ENCODE peak calls at places on chromosomes 16 and 17, in ten cellular contexts. One of them, this sample, is unnamed.

GRCh38 chr16:70717817-70718216 is 32.0 kb upstream of the MTSS2 start:
- DNase-seq in ovary: no peak
- DNase-seq in naive B cell: no peak
- DNase-seq in T-helper 17 cell: no peak
- DNase-seq in psoas muscle: no peak
- DNase-seq in T-helper 1 cell: no peak
- DNase-seq in GM12864: no peak
- DNase-seq in AG10803: no peak
- DNase-seq in LNCaP clone FGC: no peak
- DNase-seq in mesothelial cell of epicardium: no peak
- DNase-seq in this sample: no peak

GRCh38 chr17:42166196-42166763 is 11.5 kb upstream of the RAB5C start:
- DNase-seq in ovary: no peak
- DNase-seq in naive B cell: no peak
- DNase-seq in T-helper 17 cell: no peak
- DNase-seq in psoas muscle: no peak
- DNase-seq in T-helper 1 cell: no peak
- DNase-seq in GM12864: no peak
- DNase-seq in AG10803: no peak
- DNase-seq in LNCaP clone FGC: no peak
- DNase-seq in mesothelial cell of epicardium: no peak
- DNase-seq in this sample: no peak

GRCh38 chr16:67562526-67562917 is at the start of gene CTCF:
- DNase-seq in ovary: peak
- DNase-seq in naive B cell: no peak
- DNase-seq in T-helper 17 cell: peak
- DNase-seq in psoas muscle: peak
- DNase-seq in T-helper 1 cell: peak
- DNase-seq in GM12864: no peak
- DNase-seq in AG10803: peak
- DNase-seq in LNCaP clone FGC: no peak
- DNase-seq in mesothelial cell of epicardium: peak
- DNase-seq in this sample: peak

GRCh38 chr17:54903375-54903774 is 2.7 kb downstream of the TOM1L1 start:
- DNase-seq in ovary: peak
- DNase-seq in naive B cell: no peak
- DNase-seq in T-helper 17 cell: no peak
- DNase-seq in psoas muscle: peak
- DNase-seq in T-helper 1 cell: no peak
- DNase-seq in GM12864: no peak
- DNase-seq in AG10803: peak
- DNase-seq in LNCaP clone FGC: peak
- DNase-seq in mesothelial cell of epicardium: no peak
- DNase-seq in this sample: no peak

GRCh38 chr17:9912146-9913099 is 7.4 kb upstream of the RCVRN start:
- DNase-seq in ovary: no peak
- DNase-seq in naive B cell: no peak
- DNase-seq in T-helper 17 cell: no peak
- DNase-seq in psoas muscle: no peak
- DNase-seq in T-helper 1 cell: no peak
- DNase-seq in GM12864: no peak
- DNase-seq in AG10803: no peak
- DNase-seq in LNCaP clone FGC: no peak
- DNase-seq in mesothelial cell of epicardium: no peak
- DNase-seq in this sample: peak

GRCh38 chr16:9854665-9855064 is 327.6 kb downstream of the GRIN2A start:
- DNase-seq in ovary: no peak
- DNase-seq in naive B cell: no peak
- DNase-seq in T-helper 17 cell: no peak
- DNase-seq in psoas muscle: peak
- DNase-seq in T-helper 1 cell: no peak
- DNase-seq in GM12864: no peak
- DNase-seq in AG10803: peak
- DNase-seq in LNCaP clone FGC: no peak
- DNase-seq in mesothelial cell of epicardium: no peak
- DNase-seq in this sample: peak

GRCh38 chr16:974606-975312 is 4.0 kb upstream of the LMF1 start:
- DNase-seq in ovary: no peak
- DNase-seq in naive B cell: no peak
- DNase-seq in T-helper 17 cell: no peak
- DNase-seq in psoas muscle: peak
- DNase-seq in T-helper 1 cell: no peak
- DNase-seq in GM12864: no peak
- DNase-seq in AG10803: no peak
- DNase-seq in LNCaP clone FGC: no peak
- DNase-seq in mesothelial cell of epicardium: no peak
- DNase-seq in this sample: no peak

GRCh38 chr17:38798614-38799500 is 499 bp downstream of the PIP4K2B start:
- DNase-seq in ovary: no peak
- DNase-seq in naive B cell: no peak
- DNase-seq in T-helper 17 cell: no peak
- DNase-seq in psoas muscle: no peak
- DNase-seq in T-helper 1 cell: peak
- DNase-seq in GM12864: peak
- DNase-seq in AG10803: peak
- DNase-seq in LNCaP clone FGC: no peak
- DNase-seq in mesothelial cell of epicardium: no peak
- DNase-seq in this sample: peak

GRCh38 chr17:8693328-8693727 is 51.3 kb downstream of the CCDC42 start:
- DNase-seq in ovary: no peak
- DNase-seq in naive B cell: no peak
- DNase-seq in T-helper 17 cell: no peak
- DNase-seq in psoas muscle: no peak
- DNase-seq in T-helper 1 cell: no peak
- DNase-seq in GM12864: no peak
- DNase-seq in AG10803: no peak
- DNase-seq in LNCaP clone FGC: peak
- DNase-seq in mesothelial cell of epicardium: no peak
- DNase-seq in this sample: no peak

GRCh38 chr16:85423631-85424030 is 189.5 kb upstream of the GSE1 start:
- DNase-seq in ovary: no peak
- DNase-seq in naive B cell: no peak
- DNase-seq in T-helper 17 cell: no peak
- DNase-seq in psoas muscle: peak
- DNase-seq in T-helper 1 cell: no peak
- DNase-seq in GM12864: no peak
- DNase-seq in AG10803: no peak
- DNase-seq in LNCaP clone FGC: no peak
- DNase-seq in mesothelial cell of epicardium: peak
- DNase-seq in this sample: no peak

GRCh38 chr17:68598545-68598961 is 2.6 kb downstream of the FAM20A start:
- DNase-seq in ovary: no peak
- DNase-seq in naive B cell: no peak
- DNase-seq in T-helper 17 cell: no peak
- DNase-seq in psoas muscle: no peak
- DNase-seq in T-helper 1 cell: no peak
- DNase-seq in GM12864: no peak
- DNase-seq in AG10803: no peak
- DNase-seq in LNCaP clone FGC: no peak
- DNase-seq in mesothelial cell of epicardium: no peak
- DNase-seq in this sample: no peak